ENCODE peak calls at places on chromosomes 1 and 21, in seven cellular contexts. One of them, this sample, is unnamed.

GRCh38 chr21:33541105-33541711 is 709 bp downstream of the GART start:
- DNase-seq in heart right ventricle: no peak
- DNase-seq in cardiac muscle cell: peak; percentile 25
- DNase-seq in GM23338: peak; percentile 32
- DNase-seq in progenitor cell of endocrine pancreas: no peak
- DNase-seq in cardiac fibroblast: peak; percentile 18
- DNase-seq in glutamatergic neuron: no peak
- DNase-seq in this sample: no peak

GRCh38 chr21:39084979-39085729 is 98.1 kb downstream of the PSMG1 start:
- DNase-seq in progenitor cell of endocrine pancreas: no peak
- DNase-seq in glutamatergic neuron: no peak
- DNase-seq in GM23338: no peak
- DNase-seq in cardiac muscle cell: no peak
- DNase-seq in heart right ventricle: no peak
- DNase-seq in cardiac fibroblast: no peak
- DNase-seq in this sample: no peak

GRCh38 chr1:201250326-201251011 is 32.8 kb upstream of the PKP1 start:
- DNase-seq in glutamatergic neuron: no peak
- DNase-seq in cardiac muscle cell: no peak
- DNase-seq in progenitor cell of endocrine pancreas: no peak
- DNase-seq in GM23338: no peak
- DNase-seq in cardiac fibroblast: no peak
- DNase-seq in heart right ventricle: no peak
- DNase-seq in this sample: no peak

GRCh38 chr1:43979528-43980254 is 681 bp downstream of the B4GALT2 start:
- DNase-seq in heart right ventricle: peak; percentile 46
- DNase-seq in cardiac fibroblast: peak; percentile 56
- DNase-seq in glutamatergic neuron: peak; percentile 63
- DNase-seq in progenitor cell of endocrine pancreas: peak; percentile 35
- DNase-seq in GM23338: peak; percentile 59
- DNase-seq in cardiac muscle cell: peak; percentile 63
- DNase-seq in this sample: peak; percentile 56

GRCh38 chr1:246784621-246785535 is 60.7 kb downstream of the SCCPDH start:
- DNase-seq in cardiac fibroblast: peak; percentile 64
- DNase-seq in cardiac muscle cell: peak; percentile 54
- DNase-seq in progenitor cell of endocrine pancreas: no peak
- DNase-seq in glutamatergic neuron: no peak
- DNase-seq in heart right ventricle: no peak
- DNase-seq in GM23338: no peak
- DNase-seq in this sample: no peak

GRCh38 chr1:199044191-199044590 is 405.4 kb downstream of the PTPRC start:
- DNase-seq in cardiac fibroblast: no peak
- DNase-seq in progenitor cell of endocrine pancreas: no peak
- DNase-seq in heart right ventricle: no peak
- DNase-seq in cardiac muscle cell: no peak
- DNase-seq in GM23338: no peak
- DNase-seq in glutamatergic neuron: no peak
- DNase-seq in this sample: no peak

GRCh38 chr1:21152423-21153100 is 24.1 kb downstream of the EIF4G3 start:
- DNase-seq in glutamatergic neuron: no peak
- DNase-seq in heart right ventricle: no peak
- DNase-seq in progenitor cell of endocrine pancreas: no peak
- DNase-seq in cardiac muscle cell: no peak
- DNase-seq in GM23338: no peak
- DNase-seq in cardiac fibroblast: no peak
- DNase-seq in this sample: no peak

GRCh38 chr21:17711896-17712295 is 99.2 kb upstream of the BTG3 start:
- DNase-seq in heart right ventricle: no peak
- DNase-seq in cardiac fibroblast: no peak
- DNase-seq in GM23338: no peak
- DNase-seq in glutamatergic neuron: no peak
- DNase-seq in cardiac muscle cell: no peak
- DNase-seq in progenitor cell of endocrine pancreas: no peak
- DNase-seq in this sample: no peak

GRCh38 chr21:17709266-17709611 is 96.5 kb upstream of the BTG3 start:
- DNase-seq in heart right ventricle: no peak
- DNase-seq in progenitor cell of endocrine pancreas: no peak
- DNase-seq in cardiac muscle cell: no peak
- DNase-seq in GM23338: no peak
- DNase-seq in cardiac fibroblast: no peak
- DNase-seq in glutamatergic neuron: no peak
- DNase-seq in this sample: no peak

GRCh38 chr1:147636314-147636713 is 34.0 kb downstream of the ACP6 start:
- DNase-seq in heart right ventricle: no peak
- DNase-seq in GM23338: no peak
- DNase-seq in cardiac fibroblast: no peak
- DNase-seq in glutamatergic neuron: no peak
- DNase-seq in progenitor cell of endocrine pancreas: no peak
- DNase-seq in cardiac muscle cell: no peak
- DNase-seq in this sample: no peak

GRCh38 chr1:244695937-244696336 is 43.0 kb downstream of the DESI2 start:
- DNase-seq in cardiac muscle cell: no peak
- DNase-seq in cardiac fibroblast: no peak
- DNase-seq in GM23338: no peak
- DNase-seq in progenitor cell of endocrine pancreas: no peak
- DNase-seq in heart right ventricle: no peak
- DNase-seq in glutamatergic neuron: no peak
- DNase-seq in this sample: no peak

GRCh38 chr21:31752967-31753366 is 21.0 kb upstream of the SCAF4 start:
- DNase-seq in progenitor cell of endocrine pancreas: no peak
- DNase-seq in GM23338: no peak
- DNase-seq in heart right ventricle: no peak
- DNase-seq in cardiac muscle cell: no peak
- DNase-seq in glutamatergic neuron: no peak
- DNase-seq in cardiac fibroblast: no peak
- DNase-seq in this sample: no peak

GRCh38 chr1:26584022-26584485 is 54.5 kb downstream of the RPS6KA1 start:
- DNase-seq in glutamatergic neuron: no peak
- DNase-seq in heart right ventricle: no peak
- DNase-seq in progenitor cell of endocrine pancreas: no peak
- DNase-seq in GM23338: peak; percentile 77
- DNase-seq in cardiac fibroblast: no peak
- DNase-seq in cardiac muscle cell: no peak
- DNase-seq in this sample: no peak

GRCh38 chr1:184843732-184844495 is 89.3 kb upstream of the EDEM3 start:
- DNase-seq in cardiac fibroblast: no peak
- DNase-seq in heart right ventricle: no peak
- DNase-seq in cardiac muscle cell: no peak
- DNase-seq in glutamatergic neuron: no peak
- DNase-seq in progenitor cell of endocrine pancreas: no peak
- DNase-seq in GM23338: no peak
- DNase-seq in this sample: no peak

GRCh38 chr1:162541619-162542141 is 19.8 kb upstream of the UAP1 start:
- DNase-seq in progenitor cell of endocrine pancreas: no peak
- DNase-seq in glutamatergic neuron: no peak
- DNase-seq in cardiac muscle cell: peak; percentile 96
- DNase-seq in heart right ventricle: peak; percentile 65
- DNase-seq in cardiac fibroblast: peak; percentile 97
- DNase-seq in GM23338: no peak
- DNase-seq in this sample: no peak

GRCh38 chr1:10429868-10430215 is 391 bp upstream of the CENPS start:
- DNase-seq in progenitor cell of endocrine pancreas: no peak
- DNase-seq in cardiac fibroblast: peak; percentile 39
- DNase-seq in heart right ventricle: no peak
- DNase-seq in GM23338: no peak
- DNase-seq in cardiac muscle cell: peak; percentile 41
- DNase-seq in glutamatergic neuron: no peak
- DNase-seq in this sample: no peak

GRCh38 chr1:244113532-244114320 is 62.6 kb downstream of the ZBTB18 start:
- DNase-seq in progenitor cell of endocrine pancreas: no peak
- DNase-seq in heart right ventricle: no peak
- DNase-seq in glutamatergic neuron: no peak
- DNase-seq in cardiac fibroblast: peak; percentile 30
- DNase-seq in cardiac muscle cell: peak; percentile 21
- DNase-seq in GM23338: no peak
- DNase-seq in this sample: no peak

GRCh38 chr1:166844791-166845190 is 5.5 kb downstream of the POGK start:
- DNase-seq in heart right ventricle: no peak
- DNase-seq in glutamatergic neuron: no peak
- DNase-seq in cardiac muscle cell: no peak
- DNase-seq in GM23338: no peak
- DNase-seq in progenitor cell of endocrine pancreas: no peak
- DNase-seq in cardiac fibroblast: no peak
- DNase-seq in this sample: no peak

GRCh38 chr21:17988038-17988437 is 168.9 kb upstream of the C21orf91 start:
- DNase-seq in progenitor cell of endocrine pancreas: no peak
- DNase-seq in GM23338: no peak
- DNase-seq in heart right ventricle: no peak
- DNase-seq in cardiac fibroblast: no peak
- DNase-seq in cardiac muscle cell: no peak
- DNase-seq in glutamatergic neuron: no peak
- DNase-seq in this sample: no peak

GRCh38 chr1:206021796-206022365 is 1.8 kb downstream of the CTSE start:
- DNase-seq in cardiac fibroblast: peak; percentile 35
- DNase-seq in GM23338: no peak
- DNase-seq in cardiac muscle cell: peak; percentile 57
- DNase-seq in heart right ventricle: no peak
- DNase-seq in glutamatergic neuron: no peak
- DNase-seq in progenitor cell of endocrine pancreas: no peak
- DNase-seq in this sample: no peak

GRCh38 chr1:237953238-237953637 is 62.5 kb upstream of the ZP4 start:
- DNase-seq in cardiac muscle cell: no peak
- DNase-seq in heart right ventricle: no peak
- DNase-seq in GM23338: peak; percentile 55
- DNase-seq in progenitor cell of endocrine pancreas: no peak
- DNase-seq in glutamatergic neuron: no peak
- DNase-seq in cardiac fibroblast: no peak
- DNase-seq in this sample: no peak
- TF ChIP-seq CTCF in cardiac muscle cell: no peak
- TF ChIP-seq CTCF in heart right ventricle: no peak
- TF ChIP-seq CTCF in GM23338: peak; percentile 78
- TF ChIP-seq CTCF in progenitor cell of endocrine pancreas: peak; percentile 20
- TF ChIP-seq CTCF in glutamatergic neuron: no peak
- TF ChIP-seq CTCF in cardiac fibroblast: no peak
- TF ChIP-seq CTCF in this sample: no peak

GRCh38 chr1:153783233-153784190 is 8.3 kb downstream of the SLC27A3 start:
- DNase-seq in cardiac muscle cell: peak; percentile 94
- DNase-seq in heart right ventricle: peak; percentile 90
- DNase-seq in glutamatergic neuron: peak; percentile 95
- DNase-seq in progenitor cell of endocrine pancreas: peak; percentile 84
- DNase-seq in GM23338: peak; percentile 91
- DNase-seq in cardiac fibroblast: peak; percentile 96
- DNase-seq in this sample: peak; percentile 94
- TF ChIP-seq CTCF in cardiac muscle cell: no peak
- TF ChIP-seq CTCF in heart right ventricle: no peak
- TF ChIP-seq CTCF in glutamatergic neuron: no peak
- TF ChIP-seq CTCF in progenitor cell of endocrine pancreas: no peak
- TF ChIP-seq CTCF in GM23338: no peak
- TF ChIP-seq CTCF in cardiac fibroblast: no peak
- TF ChIP-seq CTCF in this sample: no peak

DNA sequence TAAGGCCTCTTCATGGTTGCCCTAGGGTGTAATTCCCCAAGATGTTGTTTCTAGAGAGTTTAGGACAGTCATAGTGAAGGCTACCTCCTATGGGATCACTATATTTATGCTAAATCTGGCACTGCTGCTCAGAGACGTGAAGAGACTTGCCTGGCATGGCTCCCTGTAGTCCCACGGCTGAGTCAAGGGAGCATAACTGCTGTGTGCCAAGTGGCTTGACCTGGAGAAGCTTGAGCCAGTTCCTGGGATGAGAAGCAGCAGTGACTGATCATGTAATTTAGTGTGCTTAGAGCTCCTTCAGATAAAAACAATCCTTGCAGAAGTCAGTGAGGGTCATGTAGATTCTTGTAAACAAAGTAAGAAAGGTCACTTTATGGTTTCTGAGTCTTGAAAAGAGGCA is 68.9 kb upstream of the TSPAN2 start:
- DNase-seq in cardiac muscle cell: peak; percentile 55
- DNase-seq in GM23338: no peak
- DNase-seq in progenitor cell of endocrine pancreas: no peak
- DNase-seq in glutamatergic neuron: no peak
- DNase-seq in heart right ventricle: no peak
- DNase-seq in cardiac fibroblast: peak; percentile 80
- DNase-seq in this sample: no peak
- TF ChIP-seq CTCF in cardiac muscle cell: no peak
- TF ChIP-seq CTCF in GM23338: no peak
- TF ChIP-seq CTCF in progenitor cell of endocrine pancreas: no peak
- TF ChIP-seq CTCF in glutamatergic neuron: no peak
- TF ChIP-seq CTCF in heart right ventricle: no peak
- TF ChIP-seq CTCF in cardiac fibroblast: no peak
- TF ChIP-seq CTCF in this sample: no peak

GRCh38 chr21:42652527-42653491 is 612 bp upstream of the PDE9A start:
- DNase-seq in cardiac fibroblast: peak; percentile 61
- DNase-seq in GM23338: peak; percentile 68
- DNase-seq in cardiac muscle cell: peak; percentile 45
- DNase-seq in progenitor cell of endocrine pancreas: peak; percentile 74
- DNase-seq in glutamatergic neuron: peak; percentile 80
- DNase-seq in heart right ventricle: peak; percentile 63
- DNase-seq in this sample: peak; percentile 79
- TF ChIP-seq CTCF in cardiac fibroblast: peak; percentile 38
- TF ChIP-seq CTCF in GM23338: peak; percentile 65
- TF ChIP-seq CTCF in cardiac muscle cell: peak; percentile 37
- TF ChIP-seq CTCF in progenitor cell of endocrine pancreas: peak; percentile 73
- TF ChIP-seq CTCF in glutamatergic neuron: peak; percentile 73
- TF ChIP-seq CTCF in heart right ventricle: peak; percentile 61
- TF ChIP-seq CTCF in this sample: peak; percentile 58

This sample was measured in nephron progenitor cell.